ENCODE peak calls at places on chromosomes 4 and X, in four cellular contexts. Y is K562, R is HepG2, A is H1. J is an unnamed sample.

GRCh38 chr4:55876387-55876786 is 22.9 kb downstream of the EXOC1 start:
- DNase-seq in Y (no peak), A (no peak), R (no peak), J (no peak)

GRCh38 chr4:159428975-159429692 is 326.3 kb downstream of the RAPGEF2 start:
- DNase-seq in A (no peak), R (no peak), Y (no peak), J (no peak)

GRCh38 chrX:37926700-37927099 is 79.3 kb upstream of the DYNLT3 start:
- DNase-seq in Y (peak; percentile 17), R (peak; percentile 25), A (no peak), J (peak; percentile 4)

GRCh38 chrX:80432863-80433262 is 12.6 kb downstream of the TENT5D start:
- DNase-seq in Y (no peak), A (no peak), R (no peak), J (no peak)

GRCh38 chrX:8305336-8305735 is 134.3 kb upstream of the VCX2 start:
- DNase-seq in A (no peak), Y (no peak), R (no peak), J (no peak)

GRCh38 chrX:21490341-21490740 is 116.1 kb downstream of the CNKSR2 start:
- DNase-seq in Y (no peak), R (no peak), A (no peak), J (no peak)

GRCh38 chr4:79331126-79331876 is 5.4 kb upstream of the NAA11 start:
- DNase-seq in A (no peak), Y (peak; percentile 62), R (no peak), J (no peak)

GRCh38 chr4:132396636-132397035 is 752.5 kb upstream of the PCDH10 start:
- DNase-seq in R (no peak), Y (no peak), A (no peak), J (no peak)

DNA sequence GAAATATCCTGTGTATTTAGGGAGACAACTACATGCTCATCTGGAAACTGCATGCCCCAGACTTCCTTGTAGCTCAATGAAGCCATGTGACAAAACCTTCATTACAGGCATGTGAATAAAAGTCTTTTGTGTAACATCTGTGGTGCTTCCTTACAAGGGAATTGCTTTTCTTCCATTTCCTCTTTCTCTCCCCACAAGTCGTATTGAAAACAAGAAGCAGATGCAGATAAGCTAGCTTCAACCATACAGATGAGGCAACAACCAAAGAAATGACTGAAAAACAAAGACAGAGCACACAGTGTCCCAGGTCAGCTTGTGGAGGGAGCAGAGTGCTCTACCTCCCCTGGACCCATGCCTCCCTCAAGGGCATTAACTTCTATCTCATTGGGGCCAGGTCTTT is 115.8 kb upstream of the INPP4B start:
- DNase-seq in Y (no peak), R (no peak), A (no peak), J (no peak)
- H3K4me2 ChIP-seq in Y (no peak overlapping the region), R (no peak overlapping the region), A (no peak overlapping the region), J (no peak overlapping the region)

DNA sequence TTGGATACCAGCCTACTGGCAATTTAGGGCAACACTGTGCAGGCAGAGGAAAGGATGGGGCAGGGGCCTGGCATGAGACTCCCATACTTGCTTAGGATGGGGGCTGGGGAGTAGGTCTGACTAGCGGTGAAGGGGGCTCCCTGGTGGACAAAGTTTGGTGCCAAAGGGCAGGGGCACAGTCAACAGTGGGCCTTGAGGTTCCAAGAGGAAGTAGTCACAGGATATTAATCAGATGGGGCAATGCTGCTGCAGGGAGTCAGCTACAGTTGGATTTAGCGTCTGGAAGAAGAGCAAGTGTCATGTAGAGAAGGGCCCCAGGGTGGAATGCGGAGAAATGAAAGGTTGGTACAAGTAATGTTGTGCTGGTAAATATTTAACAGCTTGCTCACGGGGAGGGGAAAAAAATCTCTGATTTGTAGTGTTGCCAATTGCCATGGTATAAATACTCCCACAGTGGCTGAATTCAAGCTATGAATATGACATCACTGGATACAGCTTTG is 139.4 kb downstream of the PJA1 start:
- DNase-seq in Y (no peak), R (no peak), A (no peak), J (no peak)
- TF ChIP-seq CBX5 in Y (no peak), R (no peak), A (no peak), J (no peak)

GRCh38 chrX:84501798-84502628 is at the start of gene HDX:
- DNase-seq in R (peak; percentile 16), A (no peak), Y (no peak), J (peak; percentile 27)
- H3K4me2 ChIP-seq in R (peak within 1 kb of the TSS; percentile 78), A (peak within 1 kb of the TSS; percentile 83), Y (no peak within 1 kb of the TSS), J (peak within 1 kb of the TSS; percentile 49)

GRCh38 chr4:17009871-17010367 is 111.5 kb upstream of the LDB2 start:
- DNase-seq in R (no peak), Y (no peak), A (no peak), J (no peak)
- TF ChIP-seq CBX5 in R (no peak), Y (no peak), A (no peak), J (no peak)

GRCh38 chrX:98605941-98606340 is 1722.2 kb downstream of the RPA4 start:
- DNase-seq in R (no peak), Y (no peak), A (no peak), J (no peak)

DNA sequence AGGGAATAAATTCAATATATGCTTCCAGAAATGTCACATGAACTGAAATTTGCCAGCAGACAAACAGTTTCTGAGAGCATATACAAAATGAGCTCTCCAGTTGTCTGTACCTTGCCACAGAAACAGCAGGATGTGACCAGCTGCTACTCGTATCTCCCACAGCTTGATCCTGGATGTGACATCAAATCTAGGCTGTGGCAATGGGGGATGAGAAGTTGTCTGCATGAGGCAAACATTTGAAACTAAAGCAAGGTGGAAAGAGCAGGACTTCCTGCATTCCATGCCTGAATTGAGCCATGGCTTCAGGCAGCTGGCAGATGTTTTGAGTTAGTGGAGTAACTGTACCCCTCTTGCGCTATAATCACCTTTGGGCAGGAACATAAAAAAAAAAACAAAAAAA is 1724.0 kb downstream of the RPA4 start:
- DNase-seq in Y (no peak), R (no peak), A (no peak), J (no peak)
- H3K4me2 ChIP-seq in Y (no peak overlapping the region), R (no peak overlapping the region), A (no peak overlapping the region), J (no peak overlapping the region)

GRCh38 chrX:139877710-139878414 is 55.0 kb downstream of the ATP11C start:
- DNase-seq in Y (peak; percentile 32), A (no peak), R (no peak), J (no peak)
- TF ChIP-seq CBX5 in Y (no peak), A (no peak), R (no peak), J (no peak)

J was measured in GM12878.